ENCODE peak calls at places on chromosomes 7 and 10, in six cellular contexts. H, E, M, P, Y and L are unnamed samples.
A peak's percentile ranks its signal among the peaks of the same experiment; 100 is the strongest.

GRCh38 chr7:133054167-133054840 is 27.6 kb downstream of the CHCHD3 start:
- DNase-seq in M (no peak), H (no peak), P (no peak), Y (no peak), E (no peak), L (no peak)

GRCh38 chr7:156829669-156830336 is 63.2 kb downstream of the LMBR1 start:
- DNase-seq in Y (no peak), E (no peak), M (no peak), P (no peak), H (no peak), L (peak; percentile 7)

GRCh38 chr7:138468244-138469123 is 8.4 kb downstream of the TRIM24 start:
- DNase-seq in H (no peak), Y (no peak), E (peak; percentile 22), M (no peak), P (no peak), L (no peak)

GRCh38 chr7:125670926-125671572 is 741.4 kb upstream of the POT1 start:
- DNase-seq in P (no peak), E (no peak), H (no peak), Y (peak; percentile 41), M (peak; percentile 66), L (peak; percentile 3)

GRCh38 chr7:45185864-45186250 is 28.3 kb downstream of the RAMP3 start:
- DNase-seq in H (no peak), E (no peak), M (no peak), Y (no peak), P (no peak), L (no peak)

GRCh38 chr7:41861642-41862041 is 158.8 kb upstream of the INHBA start:
- DNase-seq in M (peak; percentile 17), P (no peak), H (no peak), E (no peak), Y (no peak), L (no peak)

GRCh38 chr7:108109216-108109908 is 20.8 kb downstream of the LAMB4 start:
- DNase-seq in P (no peak), Y (no peak), M (peak; percentile 27), H (no peak), E (no peak), L (peak; percentile 11)

GRCh38 chr7:139942686-139943085 is 113.6 kb downstream of the TBXAS1 start:
- DNase-seq in H (no peak), P (no peak), E (no peak), M (no peak), Y (no peak), L (no peak)

GRCh38 chr7:17368856-17369520 is 70.5 kb downstream of the AHR start:
- DNase-seq in H (no peak), P (no peak), Y (no peak), E (no peak), M (no peak), L (peak; percentile 10)

GRCh38 chr10:123943307-123943706 is 51.7 kb upstream of the CPXM2 start:
- DNase-seq in Y (no peak), E (no peak), M (no peak), H (no peak), P (no peak), L (no peak)

GRCh38 chr10:121927841-121928527 is at the start of gene ATE1:
- DNase-seq in M (peak; percentile 96), P (peak; percentile 90), E (peak; percentile 92), H (peak; percentile 93), Y (peak; percentile 95), L (peak; percentile 89)

GRCh38 chr10:121926669-121927360 is 1.0 kb downstream of the ATE1 start:
- DNase-seq in Y (no peak), E (no peak), M (peak; percentile 10), P (no peak), H (no peak), L (peak; percentile 14)

GRCh38 chr10:121928528-121928884 is 675 bp upstream of the ATE1 start:
- DNase-seq in P (peak; percentile 46), H (no peak), E (peak; percentile 25), Y (no peak), M (no peak), L (peak; percentile 13)

GRCh38 chr10:121927361-121927840 is 430 bp downstream of the ATE1 start:
- DNase-seq in Y (peak; percentile 67), P (peak; percentile 74), E (peak; percentile 60), M (peak; percentile 64), H (peak; percentile 78), L (peak; percentile 84)

DNA sequence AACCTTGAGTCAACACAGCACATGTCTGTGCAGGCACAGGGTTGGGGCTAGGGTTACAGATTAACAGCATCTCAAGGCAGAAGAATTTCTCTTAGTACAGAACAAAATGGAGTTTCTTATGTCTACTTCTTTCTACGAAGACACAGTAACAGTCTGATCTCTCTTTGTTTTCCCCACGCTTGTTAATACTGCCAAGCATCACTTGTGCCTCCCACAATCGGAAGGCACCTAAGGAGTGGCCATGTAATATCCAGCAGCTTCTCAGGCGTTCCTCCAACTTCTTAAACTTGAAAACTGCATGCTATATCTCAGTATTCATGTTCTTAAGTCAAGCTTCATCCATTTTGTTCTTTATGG is 2.9 kb upstream of the ATE1 start:
- DNase-seq in H (no peak), Y (no peak), P (no peak), E (no peak), M (no peak), L (no peak)
- TF ChIP-seq CTCF in H (no peak), Y (no peak), P (no peak), E (no peak), M (no peak), L (no peak)

DNA sequence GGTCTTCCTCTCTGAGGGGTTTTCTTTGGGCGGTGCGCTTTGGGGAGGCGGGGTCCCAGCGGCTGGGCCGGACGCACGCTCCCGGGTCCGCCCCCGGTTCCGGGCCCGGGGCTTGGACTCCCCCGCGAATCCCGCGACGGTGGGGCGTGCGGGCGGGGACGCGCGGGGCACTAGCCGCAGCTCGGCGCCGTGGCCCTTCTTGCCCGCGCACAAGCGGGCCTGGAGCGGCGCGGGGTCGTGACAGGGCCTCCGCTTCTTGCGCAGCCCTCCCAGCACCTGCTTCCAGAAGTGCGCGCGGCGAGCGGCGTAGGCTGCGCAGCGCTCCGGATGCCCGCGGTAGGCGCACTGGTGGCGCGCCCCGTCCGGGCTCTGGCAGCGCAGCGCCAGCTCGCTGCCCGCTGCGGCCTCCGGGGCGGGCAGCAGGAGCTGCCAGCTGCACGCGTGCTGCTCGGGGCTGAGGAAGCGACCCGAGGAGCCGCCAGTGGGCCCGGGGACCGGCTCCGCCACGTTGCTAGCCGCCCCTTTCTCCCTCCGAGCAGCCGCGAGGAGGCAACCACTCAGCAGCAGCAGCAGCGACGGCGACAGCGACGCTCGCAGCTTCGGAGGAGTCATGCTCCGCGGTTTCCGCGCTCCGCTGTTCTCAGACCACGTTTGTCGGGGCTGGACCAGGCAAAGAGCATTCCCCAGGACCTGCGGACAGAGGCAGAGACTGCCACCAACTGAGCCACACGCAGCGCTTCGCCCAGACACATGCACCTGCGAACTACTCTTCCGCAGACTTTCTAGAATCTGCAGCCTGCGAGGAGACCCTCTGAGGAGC is 718 bp downstream of the FGFBP3 start:
- DNase-seq in M (peak; percentile 92), P (peak; percentile 77), H (peak; percentile 81), Y (peak; percentile 99), E (peak; percentile 72), L (peak; percentile 66)
- H3K27ac ChIP-seq in M (peak overlapping the region; percentile 67), P (peak overlapping the region; percentile 61), H (peak overlapping the region; percentile 57), Y (peak overlapping the region; percentile 67), E (peak overlapping the region; percentile 82), L (peak overlapping the region; percentile 64)

GRCh38 chr10:118321724-118322575 is 20.2 kb downstream of the FAM204A start:
- DNase-seq in M (no peak), E (no peak), H (no peak), P (no peak), Y (no peak), L (no peak)

GRCh38 chr10:118324140-118324539 is 18.0 kb downstream of the FAM204A start:
- DNase-seq in P (no peak), M (no peak), Y (no peak), H (no peak), E (no peak), L (no peak)
- TF ChIP-seq CTCF in P (no peak), M (no peak), Y (no peak), H (no peak), E (no peak), L (no peak)

GRCh38 chr10:5744849-5745248 is 60.2 kb downstream of the TASOR2 start:
- DNase-seq in P (peak; percentile 52), M (no peak), E (no peak), Y (no peak), H (no peak), L (no peak)
- H3K27ac ChIP-seq in P (peak overlapping the region; percentile 48), M (no peak overlapping the region), E (no peak overlapping the region), Y (no peak overlapping the region), H (no peak overlapping the region), L (no peak overlapping the region)

GRCh38 chr7:53351681-53352080 is 316.2 kb downstream of the POM121L12 start:
- DNase-seq in M (no peak), P (no peak), H (no peak), Y (no peak), E (no peak), L (no peak)

DNA sequence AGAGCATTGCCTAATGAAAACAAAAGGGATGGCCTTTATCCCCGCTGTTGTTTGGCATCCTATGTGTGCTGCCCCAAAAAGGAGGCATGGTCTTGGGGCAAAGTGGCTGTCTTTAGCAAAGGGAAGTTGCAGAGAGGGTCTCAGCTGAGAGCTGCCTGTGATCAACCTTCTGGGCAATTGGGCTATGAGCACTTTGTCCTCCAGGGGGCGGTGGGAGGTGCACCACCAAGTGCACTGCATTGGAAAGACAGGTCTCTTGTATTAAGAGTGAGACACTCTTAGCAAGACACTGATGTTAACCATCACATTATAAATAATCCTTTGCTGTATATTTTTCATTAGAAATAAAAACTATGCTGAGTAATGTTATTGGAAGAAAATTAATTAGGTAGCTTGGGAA is 314.8 kb downstream of the POM121L12 start:
- DNase-seq in H (no peak), E (no peak), M (peak; percentile 79), P (peak; percentile 19), Y (peak; percentile 67), L (peak; percentile 1)
- TF ChIP-seq CTCF in H (no peak), E (peak; percentile 55), M (peak; percentile 83), P (peak; percentile 27), Y (no peak), L (peak; percentile 43)

DNA sequence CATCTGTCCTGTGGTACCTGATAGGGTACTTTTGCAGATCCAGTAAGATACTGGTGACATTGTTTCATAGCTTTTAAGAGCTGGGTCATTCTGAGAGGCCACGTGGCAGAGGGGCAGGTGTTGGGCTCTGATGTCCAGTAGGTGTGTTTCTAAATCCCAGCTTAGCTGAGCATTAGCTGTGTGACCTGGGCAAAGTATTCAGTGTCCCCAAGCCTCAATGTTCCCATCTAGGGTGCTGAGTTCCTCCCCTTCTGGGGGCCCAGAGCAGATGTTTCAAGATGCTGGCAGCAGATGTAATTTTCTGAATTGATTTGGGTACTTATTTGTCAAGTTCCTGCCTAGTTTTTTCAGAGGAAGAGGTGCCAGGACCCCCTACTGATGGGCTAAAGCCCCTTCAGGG is 52.9 kb downstream of the NEURL1 start:
- DNase-seq in M (no peak), P (no peak), H (no peak), Y (no peak), E (no peak), L (no peak)
- H3K27ac ChIP-seq in M (no peak overlapping the region), P (no peak overlapping the region), H (no peak overlapping the region), Y (no peak overlapping the region), E (no peak overlapping the region), L (no peak overlapping the region)

DNA sequence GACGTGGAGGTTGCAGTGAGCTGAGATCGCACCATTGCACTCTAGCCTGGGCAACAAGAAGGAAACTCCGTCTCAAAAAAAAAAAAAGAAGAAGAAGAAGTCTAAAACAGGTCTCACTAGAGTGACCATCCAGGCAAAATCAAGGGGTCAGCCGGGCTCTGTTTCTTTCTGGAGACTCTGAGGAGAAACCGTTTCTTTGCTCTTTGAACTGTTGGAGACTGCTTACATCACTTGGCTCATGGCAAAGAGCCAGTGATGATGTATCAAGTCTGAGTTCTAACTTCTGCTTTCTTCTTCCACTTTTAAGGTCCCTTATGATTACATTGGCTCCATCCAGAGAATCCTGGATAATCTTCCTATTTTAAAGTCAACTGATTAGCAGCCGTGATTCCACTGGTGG is 306.8 kb downstream of the WDR11 start:
- DNase-seq in M (no peak), H (no peak), P (peak; percentile 74), E (no peak), Y (no peak), L (no peak)
- TF ChIP-seq CTCF in M (no peak), H (no peak), P (no peak), E (no peak), Y (no peak), L (no peak)